ENCODE peak calls at places on chromosomes 11 and 22, in eight cellular contexts. V is brain microvascular endothelial cell, X is neuronal stem cell, I is left ventricle myocardium inferior, A is lung, G is bronchial epithelial cell, P is neural progenitor cell, N is body of pancreas. U is an unnamed sample.

GRCh38 chr11:133832096-133833081 is 12.9 kb downstream of the SPATA19 start:
- DNase-seq in I (no peak), G (no peak), P (no peak), N (no peak), X (no peak), A (peak; percentile 18), V (no peak), U (no peak)

GRCh38 chr11:44759743-44760476 is 33.1 kb downstream of the TSPAN18 start:
- DNase-seq in G (no peak), I (no peak), X (no peak), P (no peak), V (no peak), A (no peak), N (no peak), U (no peak)

GRCh38 chr11:8566613-8567210 is 27.3 kb downstream of the STK33 start:
- DNase-seq in A (no peak), V (peak; percentile 7), I (no peak), P (peak; percentile 54), X (peak; percentile 32), G (peak; percentile 78), N (no peak), U (no peak)

GRCh38 chr11:86091566-86091965 is 22.7 kb upstream of the PICALM start:
- DNase-seq in V (peak; percentile 43), G (peak; percentile 73), P (no peak), A (no peak), I (no peak), N (no peak), X (no peak), U (no peak)

GRCh38 chr22:27711756-27712155 is 89.8 kb downstream of the MN1 start:
- DNase-seq in N (no peak), X (no peak), V (no peak), G (no peak), P (no peak), I (no peak), A (no peak), U (no peak)

GRCh38 chr22:23530766-23531282 is 49.3 kb downstream of the IGLL1 start:
- DNase-seq in N (no peak), I (no peak), V (no peak), G (no peak), X (no peak), A (no peak), P (no peak), U (peak; percentile 23)

GRCh38 chr22:49506010-49506400 is 321.7 kb downstream of the BRD1 start:
- DNase-seq in X (no peak), V (no peak), I (no peak), A (no peak), P (no peak), G (no peak), N (no peak), U (no peak)

GRCh38 chr22:30123463-30123862 is 43.2 kb downstream of the HORMAD2 start:
- DNase-seq in X (no peak), I (no peak), A (no peak), P (no peak), N (no peak), G (no peak), V (no peak), U (no peak)

GRCh38 chr22:30217698-30218565 is 28.6 kb downstream of the LIF start:
- DNase-seq in P (no peak), N (no peak), I (no peak), V (no peak), G (peak; percentile 32), X (no peak), A (no peak), U (no peak)

GRCh38 chr22:50525991-50526848 is 822 bp upstream of the SCO2 start:
- DNase-seq in X (peak; percentile 75), A (peak; percentile 84), V (peak; percentile 44), G (peak; percentile 50), I (peak; percentile 85), P (peak; percentile 87), N (peak; percentile 79), U (peak; percentile 97)

GRCh38 chr11:2825886-2826678 is 59.5 kb downstream of the CDKN1C start:
- DNase-seq in A (peak; percentile 76), N (peak; percentile 59), V (peak; percentile 95), I (peak; percentile 60), P (peak; percentile 47), X (peak; percentile 32), G (peak; percentile 85), U (peak; percentile 84)

GRCh38 chr11:69520186-69520585 is 38.7 kb downstream of the LINC01488 start:
- DNase-seq in X (no peak), A (no peak), V (no peak), G (no peak), I (no peak), P (no peak), N (no peak), U (no peak)

GRCh38 chr11:35588627-35589026 is 29.6 kb upstream of the FJX1 start:
- DNase-seq in I (no peak), A (no peak), X (no peak), G (peak; percentile 73), N (no peak), P (no peak), V (peak; percentile 59), U (no peak)

GRCh38 chr22:41237036-41237706 is 3.6 kb downstream of the CHADL start:
- DNase-seq in X (no peak), A (no peak), I (no peak), P (no peak), N (no peak), V (no peak), G (no peak), U (no peak)

GRCh38 chr22:41238570-41239442 is 1.9 kb downstream of the CHADL start:
- DNase-seq in N (no peak), V (no peak), P (no peak), X (no peak), A (no peak), I (no peak), G (no peak), U (no peak)

GRCh38 chr22:41239443-41240128 is 1.1 kb downstream of the CHADL start:
- DNase-seq in A (no peak), N (no peak), G (no peak), I (no peak), P (no peak), V (no peak), X (no peak), U (no peak)

GRCh38 chr22:41240377-41241132 is at the start of gene CHADL:
- DNase-seq in A (no peak), N (peak; percentile 34), G (no peak), X (no peak), P (peak; percentile 62), V (no peak), I (no peak), U (peak; percentile 79)

GRCh38 chr22:41237707-41238569 is 2.8 kb downstream of the CHADL start:
- DNase-seq in X (peak; percentile 47), I (peak; percentile 76), P (peak; percentile 86), G (peak; percentile 49), N (peak; percentile 88), V (no peak), A (peak; percentile 86), U (peak; percentile 97)
- H3K4me3 ChIP-seq in X (peak overlapping the region; percentile 73), I (peak overlapping the region; percentile 66), P (peak overlapping the region; percentile 36), G (peak overlapping the region; percentile 39), N (no peak overlapping the region), V (peak overlapping the region; percentile 35), A (peak overlapping the region; percentile 18), U (peak overlapping the region; percentile 27)

GRCh38 chr22:44968736-44969135 is 41.1 kb downstream of the PHF21B start:
- DNase-seq in I (no peak), A (no peak), N (no peak), X (no peak), V (no peak), G (no peak), P (peak; percentile 42), U (peak; percentile 72)

GRCh38 chr22:44964722-44965078 is 45.1 kb downstream of the PHF21B start:
- DNase-seq in X (no peak), P (peak; percentile 30), N (no peak), I (no peak), V (no peak), A (no peak), G (no peak), U (peak; percentile 77)

GRCh38 chr22:44963055-44963454 is 46.8 kb downstream of the PHF21B start:
- DNase-seq in V (no peak), I (no peak), A (no peak), N (no peak), X (no peak), G (no peak), P (no peak), U (no peak)

GRCh38 chr22:44963832-44964721 is 45.7 kb downstream of the PHF21B start:
- DNase-seq in A (no peak), V (no peak), N (no peak), X (no peak), G (no peak), P (peak; percentile 42), I (no peak), U (peak; percentile 75)

DNA sequence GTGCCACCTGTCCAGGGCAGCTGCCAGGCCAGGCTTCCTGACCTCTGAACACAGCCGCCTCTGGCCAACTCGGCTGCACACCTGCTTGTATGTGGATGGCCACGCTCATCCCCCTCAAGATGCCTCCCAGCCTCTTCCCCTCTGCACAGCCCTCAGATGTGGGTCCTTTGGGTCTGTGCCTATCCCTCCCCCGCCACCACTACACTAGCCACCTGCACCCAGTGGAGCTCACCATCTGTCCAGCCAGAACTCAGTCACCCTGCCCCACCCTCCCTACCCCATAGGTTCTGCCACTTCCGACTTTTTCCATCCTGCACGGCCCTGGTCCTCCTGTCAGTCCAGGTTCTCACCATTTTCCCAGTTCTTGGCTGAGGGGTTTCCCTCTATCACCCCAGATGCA is 44.6 kb downstream of the PHF21B start:
- DNase-seq in I (no peak), P (no peak), X (no peak), G (no peak), N (no peak), A (no peak), V (no peak), U (no peak)
- H3K36me3 ChIP-seq in I (no peaks in the 10 kb centered on the region), P (peaks cover 3% of the 10 kb centered on the region), X (peaks cover 63% of the 10 kb centered on the region), G (no peaks in the 10 kb centered on the region), N (no peaks in the 10 kb centered on the region), A (no peaks in the 10 kb centered on the region), V (no peaks in the 10 kb centered on the region), U (peaks cover 6% of the 10 kb centered on the region)

GRCh38 chr22:17366830-17367229 is 2.4 kb upstream of the CECR2 start:
- DNase-seq in A (no peak), X (peak; percentile 40), V (no peak), I (peak; percentile 61), N (peak; percentile 50), G (no peak), P (peak; percentile 84), U (peak; percentile 79)
- H3K27me3 ChIP-seq in A (no peaks in the 10 kb centered on the region), X (no peaks in the 10 kb centered on the region), V (peaks cover 43% of the 10 kb centered on the region), I (peaks cover 29% of the 10 kb centered on the region), N (no peaks in the 10 kb centered on the region), G (peaks cover 13% of the 10 kb centered on the region), P (no peaks in the 10 kb centered on the region), U (no peaks in the 10 kb centered on the region)

GRCh38 chr22:47089796-47090460 is 327.5 kb downstream of the TBC1D22A start:
- DNase-seq in I (no peak), A (no peak), G (peak; percentile 28), X (no peak), P (no peak), N (no peak), V (no peak), U (peak; percentile 43)
- H3K4me3 ChIP-seq in I (peak overlapping the region; percentile 51), A (no peak overlapping the region), G (no peak overlapping the region), X (peak overlapping the region; percentile 69), P (no peak overlapping the region), N (no peak overlapping the region), V (no peak overlapping the region), U (no peak overlapping the region)